ENCODE peak calls at places on chromosomes 16 and 17, in ten cellular contexts. D is tibial nerve; B is AG04450; M is activated CD8-positive, alpha-beta memory T cell treated with anti-CD3 and anti-CD28 coated beads for 4 hours; P is T-cell; C is lower leg skin; F is brain microvascular endothelial cell; I is RCC 7860; K is AG09319; G is activated CD4-positive, CD25-positive, alpha-beta regulatory T cell. H is an unnamed sample.

GRCh38 chr17:66123163-66123562 is 68.8 kb downstream of the CEP112 start:
- DNase-seq in D (no peak), B (no peak), M (no peak), P (no peak), C (no peak), F (no peak), I (no peak), K (no peak), G (no peak), H (no peak)

GRCh38 chr16:28003923-28004322 is 59.6 kb downstream of the GSG1L start:
- DNase-seq in D (no peak), B (no peak), M (no peak), P (no peak), C (no peak), F (no peak), I (no peak), K (no peak), G (no peak), H (no peak)

GRCh38 chr16:30741461-30741914 is 6.7 kb upstream of the PHKG2 start:
- DNase-seq in D (no peak), B (peak), M (no peak), P (no peak), C (no peak), F (peak), I (peak), K (no peak), G (no peak), H (no peak)

GRCh38 chr17:76382803-76383644 is 1.4 kb upstream of the SPHK1 start:
- DNase-seq in D (no peak), B (no peak), M (peak), P (peak), C (peak), F (peak), I (peak), K (no peak), G (peak), H (no peak)

GRCh38 chr16:84143784-84144199 is 1.2 kb downstream of the HSDL1 start:
- DNase-seq in D (no peak), B (no peak), M (no peak), P (no peak), C (no peak), F (no peak), I (no peak), K (no peak), G (no peak), H (no peak)

GRCh38 chr17:42329025-42329976 is 41.0 kb downstream of the STAT5A start:
- DNase-seq in D (no peak), B (peak), M (no peak), P (no peak), C (no peak), F (peak), I (peak), K (no peak), G (no peak), H (no peak)

GRCh38 chr17:73427198-73427597 is 115.4 kb upstream of the CDC42EP4 start:
- DNase-seq in D (no peak), B (no peak), M (no peak), P (no peak), C (no peak), F (no peak), I (no peak), K (no peak), G (no peak), H (no peak)

GRCh38 chr17:34719569-34719968 is 140.2 kb downstream of the TMEM132E start:
- DNase-seq in D (no peak), B (no peak), M (no peak), P (no peak), C (no peak), F (no peak), I (no peak), K (no peak), G (no peak), H (no peak)

GRCh38 chr17:79616801-79617200 is 6.0 kb upstream of the RBFOX3 start:
- DNase-seq in D (no peak), B (no peak), M (no peak), P (no peak), C (no peak), F (no peak), I (no peak), K (no peak), G (no peak), H (no peak)

H was measured in brain pericyte.